ENCODE peak calls at places on chromosomes 16 and 17, in five cellular contexts. U, K, B, T and F are unnamed samples.

GRCh38 chr17:9928601-9929341 is 23.7 kb upstream of the RCVRN start:
- DNase-seq in T (peak), B (peak), K (no peak), U (peak), F (peak)

GRCh38 chr17:28405632-28406477 is at the start of gene SLC46A1:
- DNase-seq in B (no peak), T (no peak), K (peak), U (peak), F (no peak)

GRCh38 chr16:82991435-82991834 is 364.7 kb downstream of the CDH13 start:
- DNase-seq in B (no peak), K (no peak), T (no peak), U (no peak), F (no peak)

GRCh38 chr16:63292036-63292435 is 1255.8 kb upstream of the CDH8 start:
- DNase-seq in K (no peak), U (no peak), B (no peak), T (no peak), F (no peak)

GRCh38 chr17:51640108-51640622 is 379.8 kb downstream of the UTP18 start:
- DNase-seq in B (no peak), T (no peak), U (no peak), K (no peak), F (no peak)

GRCh38 chr17:81405382-81406005 is 10.2 kb downstream of the BAHCC1 start:
- DNase-seq in T (no peak), K (no peak), U (peak), B (no peak), F (no peak)

GRCh38 chr16:68090109-68090508 is 4.9 kb downstream of the NFATC3 start:
- DNase-seq in T (no peak), B (no peak), U (no peak), K (no peak), F (no peak)

GRCh38 chr17:79476074-79476473 is 134.8 kb downstream of the RBFOX3 start:
- DNase-seq in T (no peak), U (no peak), B (no peak), K (no peak), F (no peak)

GRCh38 chr16:68086336-68086821 is 1.2 kb downstream of the NFATC3 start:
- DNase-seq in U (peak), K (no peak), T (no peak), B (peak), F (peak)

GRCh38 chr16:79685871-79686270 is 85.3 kb upstream of the MAF start:
- DNase-seq in U (no peak), B (no peak), K (no peak), T (no peak), F (no peak)

GRCh38 chr16:66475232-66475631 is 48.1 kb downstream of the BEAN1 start:
- DNase-seq in B (no peak), U (no peak), T (no peak), K (no peak), F (no peak)

GRCh38 chr17:78988152-78988551 is 8.4 kb upstream of the LGALS3BP start:
- DNase-seq in B (no peak), T (no peak), K (no peak), U (peak), F (no peak)

GRCh38 chr17:32798938-32799337 is 78.0 kb downstream of the MYO1D start:
- DNase-seq in T (no peak), K (no peak), B (no peak), U (no peak), F (no peak)

GRCh38 chr16:30748634-30749445 is 615 bp downstream of the PHKG2 start:
- DNase-seq in B (peak), K (no peak), T (no peak), U (peak), F (peak)

GRCh38 chr17:40361063-40361924 is 3.2 kb downstream of the GJD3 start:
- DNase-seq in U (no peak), K (no peak), B (no peak), T (no peak), F (no peak)

GRCh38 chr16:78183886-78184553 is 84.6 kb downstream of the WWOX start:
- DNase-seq in K (peak), B (no peak), T (no peak), U (no peak), F (no peak)

GRCh38 chr17:6632530-6632929 is 8.0 kb downstream of the KIAA0753 start:
- DNase-seq in K (no peak), B (no peak), U (no peak), T (no peak), F (no peak)

GRCh38 chr17:4463818-4464501 is 30.2 kb downstream of the SPNS3 start:
- DNase-seq in T (no peak), K (no peak), U (no peak), B (no peak), F (no peak)

GRCh38 chr16:12497558-12497957 is 306.1 kb downstream of the CPPED1 start:
- DNase-seq in U (no peak), K (no peak), T (no peak), B (no peak), F (no peak)

GRCh38 chr17:57874434-57875108 is 24.7 kb upstream of the MRPS23 start:
- DNase-seq in U (peak), T (peak), B (peak), K (no peak), F (peak)

GRCh38 chr16:88931936-88932335 is 45.1 kb downstream of the CBFA2T3 start:
- DNase-seq in B (no peak), T (no peak), U (no peak), K (no peak), F (no peak)

GRCh38 chr16:67201411-67202345 is 2.7 kb downstream of the ELMO3 start:
- DNase-seq in K (no peak), B (no peak), U (no peak), T (no peak), F (no peak)

GRCh38 chr17:40209404-40210093 is 9.6 kb upstream of the WIPF2 start:
- DNase-seq in K (no peak), B (no peak), U (peak), T (no peak), F (no peak)

GRCh38 chr16:69829338-69829737 is 67.2 kb downstream of the WWP2 start:
- DNase-seq in T (no peak), B (no peak), U (no peak), K (no peak), F (no peak)

GRCh38 chr17:5788266-5788900 is 204.1 kb upstream of the NLRP1 start:
- DNase-seq in B (peak), T (no peak), K (no peak), U (no peak), F (peak)

GRCh38 chr16:4301968-4302367 is 13.9 kb upstream of the GLIS2 start:
- DNase-seq in U (no peak), K (no peak), T (no peak), B (no peak), F (no peak)

GRCh38 chr17:8629371-8630226 is 926 bp downstream of the MYH10 start:
- DNase-seq in K (no peak), U (peak), B (peak), T (no peak), F (peak)

GRCh38 chr17:16517477-16517876 is 25.5 kb upstream of the LRRC75A start:
- DNase-seq in B (no peak), T (no peak), U (no peak), K (no peak), F (no peak)

GRCh38 chr16:15557258-15557657 is 85.7 kb downstream of the MARF1 start:
- DNase-seq in B (no peak), T (no peak), K (no peak), U (no peak), F (no peak)

GRCh38 chr16:53414381-53414780 is 19.9 kb upstream of the RBL2 start:
- DNase-seq in K (no peak), U (no peak), T (no peak), B (no peak), F (no peak)

GRCh38 chr17:43368740-43369506 is 29.9 kb upstream of the ARL4D start:
- DNase-seq in U (peak), B (peak), K (peak), T (peak), F (peak)

GRCh38 chr16:66741971-66742396 is 9.4 kb downstream of the DYNC1LI2 start:
- DNase-seq in B (no peak), U (peak), K (no peak), T (no peak), F (no peak)

GRCh38 chr16:57899771-57900661 is 70.9 kb downstream of the CNGB1 start:
- DNase-seq in U (peak), T (peak), K (no peak), B (peak), F (peak)